ENCODE peak calls at places on chromosomes 16 and 17, in eight cellular contexts. N is T follicular helper cell; M is stimulated activated CD8-positive, alpha-beta memory T cell treated with anti-CD3 and anti-CD28 coated beads, Interleukin-4, amount 100 ng/mL, for 24 hours; L is A172; I is EH; W is fibroblast of the aortic adventitia; R is aorta; C is frontal cortex. F is an unnamed sample.

GRCh38 chr17:82737981-82738877 is 2.8 kb downstream of the FN3K start:
- DNase-seq in M (no peak), C (peak; percentile 62), W (no peak), R (peak; percentile 42), L (no peak), I (no peak), N (no peak), F (peak; percentile 81)

GRCh38 chr17:2369551-2370210 is 31.2 kb downstream of the MNT start:
- DNase-seq in W (peak; percentile 35), N (no peak), M (no peak), C (no peak), R (peak; percentile 44), I (no peak), L (no peak), F (no peak)

GRCh38 chr17:13031718-13032350 is 14.0 kb upstream of the ELAC2 start:
- DNase-seq in L (peak; percentile 46), I (peak; percentile 60), C (peak; percentile 34), W (peak; percentile 72), R (peak; percentile 51), N (peak; percentile 31), M (peak; percentile 33), F (no peak)

GRCh38 chr16:3717235-3718018 is at the start of gene TRAP1:
- DNase-seq in N (peak; percentile 87), R (peak; percentile 92), I (peak; percentile 83), C (peak; percentile 97), M (peak; percentile 85), W (peak; percentile 72), L (peak; percentile 57), F (peak; percentile 95)

GRCh38 chr17:3678095-3678820 is 9.6 kb downstream of the EMC6 start:
- DNase-seq in W (peak; percentile 73), M (no peak), I (no peak), N (no peak), L (no peak), C (no peak), R (no peak), F (no peak)

GRCh38 chr17:15651001-15651582 is 31.6 kb upstream of the FBXW10B start:
- DNase-seq in I (peak; percentile 20), W (no peak), M (no peak), C (no peak), L (peak; percentile 40), R (peak; percentile 48), N (no peak), F (no peak)

GRCh38 chr16:79528281-79528680 is 72.3 kb downstream of the MAF start:
- DNase-seq in M (no peak), C (no peak), W (no peak), R (no peak), L (no peak), N (no peak), I (no peak), F (no peak)

GRCh38 chr17:4635823-4636375 is 5.6 kb downstream of the ALOX15 start:
- DNase-seq in W (no peak), I (no peak), N (no peak), L (no peak), C (no peak), M (no peak), R (no peak), F (peak; percentile 65)

GRCh38 chr17:48961516-48962233 is 6.7 kb downstream of the GIP start:
- DNase-seq in R (no peak), C (no peak), L (peak; percentile 90), I (peak; percentile 66), W (peak; percentile 64), M (no peak), N (no peak), F (no peak)

GRCh38 chr17:66087073-66087472 is 104.9 kb downstream of the CEP112 start:
- DNase-seq in R (no peak), C (no peak), W (peak; percentile 28), L (no peak), N (no peak), M (no peak), I (peak; percentile 25), F (no peak)

GRCh38 chr17:80887639-80888175 is 103.9 kb upstream of the CHMP6 start:
- DNase-seq in M (no peak), L (no peak), N (no peak), R (no peak), W (no peak), I (no peak), C (no peak), F (no peak)

GRCh38 chr16:31436221-31437045 is 6.2 kb downstream of the ZNF843 start:
- DNase-seq in N (no peak), W (no peak), M (no peak), I (no peak), R (peak; percentile 39), L (no peak), C (no peak), F (no peak)

GRCh38 chr16:88128556-88128955 is 177.3 kb downstream of the BANP start:
- DNase-seq in M (no peak), C (no peak), N (no peak), W (no peak), R (no peak), L (no peak), I (no peak), F (no peak)

GRCh38 chr17:81043725-81044427 is 8.9 kb downstream of the BAIAP2 start:
- DNase-seq in N (no peak), C (no peak), L (peak; percentile 96), W (peak; percentile 27), I (peak; percentile 64), R (no peak), M (no peak), F (peak; percentile 90)

GRCh38 chr17:33811006-33811760 is 443.9 kb upstream of the CCL2 start:
- DNase-seq in I (no peak), N (no peak), R (no peak), W (no peak), C (no peak), L (no peak), M (no peak), F (no peak)

GRCh38 chr17:1779571-1780074 is 17.8 kb downstream of the SERPINF1 start:
- DNase-seq in N (no peak), R (peak; percentile 84), I (peak; percentile 98), C (no peak), L (peak; percentile 97), W (peak; percentile 98), M (no peak), F (no peak)

GRCh38 chr17:50542795-50543774 is 3.9 kb upstream of the SPATA20 start:
- DNase-seq in L (peak; percentile 27), M (no peak), R (no peak), C (no peak), W (no peak), N (no peak), I (no peak), F (peak; percentile 85)

GRCh38 chr16:85303354-85303883 is 191.1 kb upstream of the CIBAR2 start:
- DNase-seq in I (no peak), L (no peak), R (peak; percentile 80), C (peak; percentile 81), M (peak; percentile 64), W (no peak), N (peak; percentile 62), F (peak; percentile 84)

GRCh38 chr17:68627956-68628355 is 26.8 kb upstream of the FAM20A start:
- DNase-seq in M (no peak), I (no peak), N (no peak), L (no peak), W (no peak), R (no peak), C (no peak), F (no peak)

GRCh38 chr16:58026705-58027340 is 1.3 kb downstream of the MMP15 start:
- DNase-seq in M (no peak), R (no peak), N (no peak), C (no peak), W (no peak), I (no peak), L (no peak), F (peak; percentile 71)

F was measured in upper lobe of right lung.